ENCODE peak calls at places on chromosomes 11 and 22, in four cellular contexts. A is dorsolateral prefrontal cortex; J is astrocyte of the spinal cord; V is stimulated activated CD8-positive, alpha-beta memory T cell treated with anti-CD3 and anti-CD28 coated beads, Interleukin-12 subunit alpha, Interleukin-12 subunit beta, amount 100 ng/mL, for 1 hour. E is an unnamed sample.

GRCh38 chr11:111913997-111914396 is 1.5 kb downstream of the HSPB2 start:
- DNase-seq in A (peak), J (peak), V (no peak), E (peak)

GRCh38 chr22:25236417-25236816 is 17.0 kb downstream of the CRYBB2 start:
- DNase-seq in A (no peak), J (no peak), V (no peak), E (no peak)

GRCh38 chr11:34192481-34193401 is 87.3 kb downstream of the NAT10 start:
- DNase-seq in A (peak), J (peak), V (no peak), E (peak)

GRCh38 chr22:37206841-37207821 is 5.1 kb downstream of the SSTR3 start:
- DNase-seq in A (no peak), J (no peak), V (no peak), E (no peak)

GRCh38 chr22:36377022-36377631 is 10.6 kb downstream of the MYH9 start:
- DNase-seq in A (no peak), J (no peak), V (no peak), E (no peak)

GRCh38 chr11:42631223-42631843 is 680.5 kb upstream of the API5 start:
- DNase-seq in A (no peak), J (peak), V (no peak), E (no peak)

GRCh38 chr11:86484164-86484794 is 109.6 kb downstream of the CCDC81 start:
- DNase-seq in A (no peak), J (peak), V (no peak), E (no peak)

GRCh38 chr22:37248251-37248650 is 4.2 kb upstream of the RAC2 start:
- DNase-seq in A (no peak), J (no peak), V (no peak), E (no peak)

GRCh38 chr11:2564008-2564530 is 119.3 kb downstream of the KCNQ1 start:
- DNase-seq in A (no peak), J (no peak), V (no peak), E (no peak)

GRCh38 chr11:115256326-115257197 is 247.7 kb downstream of the CADM1 start:
- DNase-seq in A (no peak), J (no peak), V (no peak), E (no peak)

GRCh38 chr11:96091476-96091875 is 167.6 kb upstream of the MTMR2 start:
- DNase-seq in A (no peak), J (no peak), V (no peak), E (no peak)

GRCh38 chr11:65305501-65306268 is 9.0 kb upstream of the CDC42EP2 start:
- DNase-seq in A (no peak), J (peak), V (no peak), E (no peak)

GRCh38 chr11:125921042-125921441 is 16.7 kb downstream of the DDX25 start:
- DNase-seq in A (no peak), J (no peak), V (no peak), E (no peak)

GRCh38 chr11:93902921-93903320 is 52.5 kb upstream of the VSTM5 start:
- DNase-seq in A (no peak), J (no peak), V (no peak), E (no peak)

GRCh38 chr11:70141490-70142014 is 61.5 kb upstream of the FADD start:
- DNase-seq in A (no peak), J (no peak), V (no peak), E (no peak)

GRCh38 chr11:35270342-35270741 is 131.4 kb downstream of the CD44 start:
- DNase-seq in A (no peak), J (no peak), V (no peak), E (no peak)

GRCh38 chr22:21832291-21833290 is 34.9 kb downstream of the MAPK1 start:
- DNase-seq in A (no peak), J (no peak), V (no peak), E (no peak)

GRCh38 chr11:14308114-14308896 is 50.7 kb downstream of the RRAS2 start:
- DNase-seq in A (no peak), J (peak), V (no peak), E (no peak)

GRCh38 chr22:39314251-39314971 is 5.0 kb downstream of the RPL3 start:
- DNase-seq in A (no peak), J (no peak), V (no peak), E (no peak)

GRCh38 chr11:117551761-117552343 is 224.2 kb downstream of the CEP164 start:
- DNase-seq in A (peak), J (no peak), V (no peak), E (no peak)

GRCh38 chr11:70415642-70416395 is 17.5 kb downstream of the CTTN start:
- DNase-seq in A (no peak), J (peak), V (no peak), E (no peak)

GRCh38 chr11:67245046-67245445 is 21.2 kb upstream of the GRK2 start:
- DNase-seq in A (no peak), J (no peak), V (no peak), E (no peak)

GRCh38 chr11:2209370-2209801 is 37.8 kb upstream of the TH start:
- DNase-seq in A (no peak), J (no peak), V (no peak), E (no peak)

GRCh38 chr22:43881091-43882061 is 10.4 kb downstream of the PNPLA5 start:
- DNase-seq in A (no peak), J (no peak), V (no peak), E (no peak)

GRCh38 chr22:46727813-46728364 is 10.2 kb downstream of the CERK start:
- DNase-seq in A (no peak), J (no peak), V (no peak), E (no peak)

GRCh38 chr11:877565-877964 is 33.0 kb downstream of the CHID1 start:
- DNase-seq in A (no peak), J (no peak), V (no peak), E (no peak)

GRCh38 chr11:64298966-64299846 is 952 bp upstream of the CATSPERZ start:
- DNase-seq in A (peak), J (no peak), V (no peak), E (peak)